ENCODE peak calls at places on chromosomes 12 and 14, in eight cellular contexts. B, T, N, R, M, O, Q and D are unnamed samples.

GRCh38 chr12:82505150-82505549 is 146.8 kb downstream of the METTL25 start:
- DNase-seq in B (no peak), T (no peak), N (no peak), R (no peak), M (no peak), O (no peak), Q (no peak), D (no peak)

GRCh38 chr12:124542021-124542941 is 25.1 kb downstream of the NCOR2 start:
- DNase-seq in B (no peak), T (no peak), N (no peak), R (no peak), M (no peak), O (no peak), Q (no peak), D (no peak)

GRCh38 chr12:6644903-6645302 is 2.3 kb downstream of the ACRBP start:
- DNase-seq in B (no peak), T (no peak), N (no peak), R (no peak), M (no peak), O (no peak), Q (no peak), D (no peak)

GRCh38 chr12:100521958-100522357 is 48.3 kb downstream of the NR1H4 start:
- DNase-seq in B (no peak), T (no peak), N (no peak), R (no peak), M (no peak), O (no peak), Q (no peak), D (no peak)

GRCh38 chr12:93174048-93174447 is 203.7 kb upstream of the NUDT4 start:
- DNase-seq in B (no peak), T (no peak), N (peak), R (no peak), M (no peak), O (peak), Q (peak), D (no peak)

GRCh38 chr12:56931474-56931978 is 2.7 kb downstream of the SDR9C7 start:
- DNase-seq in B (no peak), T (no peak), N (no peak), R (peak), M (no peak), O (peak), Q (peak), D (no peak)

GRCh38 chr14:102295301-102295700 is 9.7 kb downstream of the MOK start:
- DNase-seq in B (no peak), T (no peak), N (no peak), R (no peak), M (no peak), O (peak), Q (peak), D (no peak)

GRCh38 chr12:57390174-57390573 is 40.7 kb downstream of the R3HDM2 start:
- DNase-seq in B (no peak), T (no peak), N (no peak), R (no peak), M (no peak), O (no peak), Q (no peak), D (no peak)

GRCh38 chr12:56116267-56117081 is at the start of gene RPL41:
- DNase-seq in B (peak), T (peak), N (peak), R (peak), M (peak), O (peak), Q (peak), D (peak)

GRCh38 chr14:22898302-22898894 is 15.4 kb downstream of the REM2 start:
- DNase-seq in B (no peak), T (peak), N (no peak), R (no peak), M (no peak), O (peak), Q (peak), D (peak)

GRCh38 chr14:53715390-53715730 is 241.3 kb downstream of the BMP4 start:
- DNase-seq in B (no peak), T (no peak), N (no peak), R (no peak), M (no peak), O (peak), Q (peak), D (no peak)

GRCh38 chr14:94395900-94396574 is 7.6 kb upstream of the SERPINA1 start:
- DNase-seq in B (no peak), T (no peak), N (no peak), R (no peak), M (no peak), O (no peak), Q (no peak), D (no peak)

GRCh38 chr12:123532808-123533649 is 490 bp downstream of the RILPL1 start:
- DNase-seq in B (no peak), T (peak), N (no peak), R (peak), M (no peak), O (peak), Q (peak), D (peak)

GRCh38 chr12:39958377-39958776 is 147.5 kb downstream of the SLC2A13 start:
- DNase-seq in B (no peak), T (no peak), N (no peak), R (no peak), M (no peak), O (no peak), Q (no peak), D (no peak)

GRCh38 chr14:105193916-105194782 is 13.0 kb upstream of the NUDT14 start:
- DNase-seq in B (no peak), T (peak), N (no peak), R (peak), M (no peak), O (no peak), Q (no peak), D (no peak)